ENCODE peak calls at places on chromosomes 11 and 22, in four cellular contexts. One of them, this sample, is unnamed.

GRCh38 chr11:32280339-32280738 is 155.0 kb downstream of the WT1 start:
- DNase-seq in RWPE1: no peak
- DNase-seq in Caco-2: no peak
- DNase-seq in MM.1S: peak
- DNase-seq in this sample: no peak

GRCh38 chr11:134261626-134262488 is 8.5 kb downstream of the ACAD8 start:
- DNase-seq in Caco-2: peak
- DNase-seq in MM.1S: peak
- DNase-seq in RWPE1: peak
- DNase-seq in this sample: peak

GRCh38 chr11:122976734-122977454 is 4.7 kb downstream of the BSX start:
- DNase-seq in MM.1S: no peak
- DNase-seq in Caco-2: no peak
- DNase-seq in RWPE1: no peak
- DNase-seq in this sample: no peak

GRCh38 chr11:74319139-74319538 is 7.7 kb upstream of the P4HA3 start:
- DNase-seq in Caco-2: no peak
- DNase-seq in RWPE1: peak
- DNase-seq in MM.1S: no peak
- DNase-seq in this sample: no peak

GRCh38 chr11:16226245-16226644 is 130.1 kb downstream of the SOX6 start:
- DNase-seq in MM.1S: peak
- DNase-seq in RWPE1: no peak
- DNase-seq in Caco-2: no peak
- DNase-seq in this sample: no peak

GRCh38 chr11:122697636-122698167 is 42.2 kb downstream of the UBASH3B start:
- DNase-seq in MM.1S: peak
- DNase-seq in Caco-2: no peak
- DNase-seq in RWPE1: peak
- DNase-seq in this sample: no peak

GRCh38 chr11:123125169-123125568 is 63.2 kb upstream of the HSPA8 start:
- DNase-seq in Caco-2: no peak
- DNase-seq in MM.1S: no peak
- DNase-seq in RWPE1: no peak
- DNase-seq in this sample: no peak

GRCh38 chr22:21707677-21708076 is 27.9 kb downstream of the YPEL1 start:
- DNase-seq in MM.1S: no peak
- DNase-seq in RWPE1: no peak
- DNase-seq in Caco-2: no peak
- DNase-seq in this sample: peak

GRCh38 chr11:64339754-64340408 is at the start of gene CCDC88B:
- DNase-seq in MM.1S: peak
- DNase-seq in Caco-2: no peak
- DNase-seq in RWPE1: no peak
- DNase-seq in this sample: no peak

GRCh38 chr22:31926969-31927368 is 17.4 kb upstream of the YWHAH start:
- DNase-seq in Caco-2: no peak
- DNase-seq in MM.1S: no peak
- DNase-seq in RWPE1: peak
- DNase-seq in this sample: no peak

GRCh38 chr22:23282089-23282501 is 101.8 kb downstream of the BCR start:
- DNase-seq in RWPE1: peak
- DNase-seq in Caco-2: no peak
- DNase-seq in MM.1S: no peak
- DNase-seq in this sample: no peak
- TF ChIP-seq CTCF in RWPE1: peak
- TF ChIP-seq CTCF in Caco-2: no peak
- TF ChIP-seq CTCF in MM.1S: no peak
- TF ChIP-seq CTCF in this sample: no peak

GRCh38 chr11:92810423-92810822 is 159.0 kb upstream of the MTNR1B start:
- DNase-seq in Caco-2: no peak
- DNase-seq in MM.1S: no peak
- DNase-seq in RWPE1: no peak
- DNase-seq in this sample: no peak
- TF ChIP-seq CTCF in Caco-2: no peak
- TF ChIP-seq CTCF in MM.1S: no peak
- TF ChIP-seq CTCF in RWPE1: no peak
- TF ChIP-seq CTCF in this sample: no peak

DNA sequence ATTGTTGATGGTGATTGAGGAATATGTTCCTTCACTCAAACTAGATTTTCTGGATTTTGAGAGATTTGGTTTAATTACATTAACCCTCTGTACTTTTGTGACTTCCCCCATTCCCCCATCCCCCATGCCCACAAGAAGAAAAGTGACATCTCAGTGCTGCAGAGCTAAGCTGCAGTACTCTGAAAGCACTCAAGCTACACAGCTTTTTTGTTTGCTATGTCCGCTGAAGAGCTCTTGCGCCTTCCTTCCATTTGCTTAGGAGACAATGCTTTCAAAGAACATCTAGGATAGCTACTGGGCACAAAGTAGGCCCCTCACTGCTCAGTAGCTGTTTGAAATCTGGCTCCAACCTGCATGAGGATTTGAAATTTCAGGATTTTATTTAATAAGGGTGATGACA is 69.7 kb downstream of the SLC17A6 start:
- DNase-seq in MM.1S: no peak
- DNase-seq in Caco-2: no peak
- DNase-seq in RWPE1: no peak
- DNase-seq in this sample: no peak
- TF ChIP-seq CTCF in MM.1S: no peak
- TF ChIP-seq CTCF in Caco-2: no peak
- TF ChIP-seq CTCF in RWPE1: no peak
- TF ChIP-seq CTCF in this sample: no peak

DNA sequence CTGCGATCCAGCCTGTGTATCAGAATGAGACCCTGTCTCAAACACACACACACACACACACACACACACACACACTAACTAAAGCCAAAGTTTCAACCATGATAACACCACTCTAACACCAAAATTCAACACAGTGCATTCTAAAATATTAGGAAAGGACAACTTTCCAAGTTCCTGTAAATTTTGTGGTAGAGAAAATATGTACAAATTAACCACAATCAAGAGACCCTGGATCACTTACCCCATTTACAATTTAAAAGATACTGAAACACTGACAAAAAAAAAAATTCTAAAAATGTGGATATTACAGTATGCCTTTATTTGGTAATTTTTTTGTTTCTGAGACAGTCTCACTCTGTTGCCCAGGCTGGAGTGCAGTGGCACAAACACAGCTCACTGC is 9.7 kb downstream of the MRTFA start:
- DNase-seq in MM.1S: no peak
- DNase-seq in RWPE1: no peak
- DNase-seq in Caco-2: no peak
- DNase-seq in this sample: no peak
- TF ChIP-seq CTCF in MM.1S: no peak
- TF ChIP-seq CTCF in RWPE1: no peak
- TF ChIP-seq CTCF in Caco-2: no peak
- TF ChIP-seq CTCF in this sample: no peak

DNA sequence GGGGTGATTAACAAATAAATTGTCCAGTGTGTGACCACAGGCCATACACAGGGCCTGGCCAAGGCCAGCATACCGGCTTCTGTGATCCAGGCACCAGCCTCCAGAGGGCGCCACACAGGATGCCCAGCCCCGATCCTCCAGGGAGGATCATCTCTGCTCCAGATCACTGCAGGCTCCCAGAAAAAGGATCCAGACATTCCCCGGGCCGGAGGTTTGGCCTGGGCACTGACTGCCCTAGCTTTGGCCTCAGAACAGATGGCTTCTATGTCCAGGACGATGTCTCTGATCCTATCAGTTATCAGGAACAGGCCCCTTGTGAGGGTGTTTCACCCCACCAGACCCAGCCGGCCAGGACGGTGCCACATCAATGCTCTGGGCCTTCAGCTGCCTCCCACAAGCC is 74.5 kb upstream of the LMO1 start:
- DNase-seq in MM.1S: no peak
- DNase-seq in RWPE1: no peak
- DNase-seq in Caco-2: peak
- DNase-seq in this sample: peak
- TF ChIP-seq CTCF in MM.1S: peak
- TF ChIP-seq CTCF in RWPE1: peak
- TF ChIP-seq CTCF in Caco-2: peak
- TF ChIP-seq CTCF in this sample: peak

GRCh38 chr22:33706100-33706499 is 214.2 kb downstream of the LARGE1 start:
- DNase-seq in Caco-2: no peak
- DNase-seq in MM.1S: no peak
- DNase-seq in RWPE1: no peak
- DNase-seq in this sample: no peak
- TF ChIP-seq CTCF in Caco-2: no peak
- TF ChIP-seq CTCF in MM.1S: no peak
- TF ChIP-seq CTCF in RWPE1: no peak
- TF ChIP-seq CTCF in this sample: no peak

This sample was measured in D721Med.